ENCODE peak calls at places on chromosomes 3 and 15, in eight cellular contexts. U, J, C, I, W, P, Y and A are unnamed samples.

GRCh38 chr3:76986876-76987513 is 52.9 kb upstream of the ROBO2 start:
- DNase-seq in J (no peak), W (no peak), I (no peak), C (no peak), Y (no peak), U (peak; percentile 2), P (no peak), A (no peak)

GRCh38 chr15:70023769-70024491 is 73.8 kb downstream of the TLE3 start:
- DNase-seq in I (no peak), C (peak; percentile 71), J (peak; percentile 78), P (peak; percentile 25), W (peak; percentile 66), Y (no peak), U (no peak), A (no peak)

GRCh38 chr3:171542976-171543375 is 82.8 kb upstream of the TNIK start:
- DNase-seq in J (no peak), Y (no peak), W (no peak), P (no peak), I (no peak), C (no peak), U (no peak), A (no peak)

GRCh38 chr15:57565326-57565725 is 26.4 kb upstream of the MYZAP start:
- DNase-seq in Y (no peak), J (no peak), P (peak; percentile 66), W (no peak), C (no peak), U (peak; percentile 37), I (no peak), A (peak; percentile 76)

GRCh38 chr3:169659096-169659521 is 4.4 kb downstream of the MECOM start:
- DNase-seq in I (peak; percentile 70), W (no peak), Y (no peak), U (no peak), J (no peak), C (peak; percentile 63), P (no peak), A (no peak)

GRCh38 chr15:98651581-98652220 is 3.4 kb downstream of the IGF1R start:
- DNase-seq in Y (no peak), I (no peak), W (no peak), C (no peak), J (peak; percentile 34), U (peak; percentile 29), P (no peak), A (peak; percentile 36)

GRCh38 chr3:183697610-183698317 is at the start of gene YEATS2:
- DNase-seq in Y (no peak), U (peak; percentile 68), W (peak; percentile 74), C (peak; percentile 84), I (peak; percentile 93), J (peak; percentile 43), P (peak; percentile 69), A (peak; percentile 67)

GRCh38 chr3:95899494-95899893 is 914.9 kb upstream of the EPHA6 start:
- DNase-seq in I (no peak), U (no peak), W (no peak), Y (no peak), P (no peak), J (no peak), C (no peak), A (no peak)

GRCh38 chr15:60708684-60709083 is 229.7 kb upstream of the ICE2 start:
- DNase-seq in Y (no peak), W (no peak), C (no peak), J (no peak), I (no peak), P (no peak), U (no peak), A (no peak)

GRCh38 chr3:150545419-150546225 is 674 bp downstream of the SERP1 start:
- DNase-seq in U (peak; percentile 19), W (no peak), J (peak; percentile 19), C (no peak), I (no peak), P (peak; percentile 48), Y (no peak), A (peak; percentile 56)

GRCh38 chr15:58980351-58980939 is 7.0 kb upstream of the RNF111 start:
- DNase-seq in Y (no peak), C (no peak), P (no peak), U (peak; percentile 50), I (no peak), J (no peak), W (no peak), A (no peak)

GRCh38 chr3:29880809-29881208 is 599.9 kb downstream of the RBMS3 start:
- DNase-seq in W (no peak), J (no peak), U (no peak), P (no peak), C (no peak), Y (no peak), I (no peak), A (no peak)

GRCh38 chr15:34039506-34040123 is 611 bp upstream of the AVEN start:
- DNase-seq in Y (no peak), W (no peak), J (no peak), U (no peak), I (no peak), C (no peak), P (no peak), A (no peak)

GRCh38 chr3:27680517-27681246 is 41.4 kb downstream of the EOMES start:
- DNase-seq in C (no peak), J (no peak), Y (no peak), U (no peak), I (no peak), P (no peak), W (no peak), A (no peak)

DNA sequence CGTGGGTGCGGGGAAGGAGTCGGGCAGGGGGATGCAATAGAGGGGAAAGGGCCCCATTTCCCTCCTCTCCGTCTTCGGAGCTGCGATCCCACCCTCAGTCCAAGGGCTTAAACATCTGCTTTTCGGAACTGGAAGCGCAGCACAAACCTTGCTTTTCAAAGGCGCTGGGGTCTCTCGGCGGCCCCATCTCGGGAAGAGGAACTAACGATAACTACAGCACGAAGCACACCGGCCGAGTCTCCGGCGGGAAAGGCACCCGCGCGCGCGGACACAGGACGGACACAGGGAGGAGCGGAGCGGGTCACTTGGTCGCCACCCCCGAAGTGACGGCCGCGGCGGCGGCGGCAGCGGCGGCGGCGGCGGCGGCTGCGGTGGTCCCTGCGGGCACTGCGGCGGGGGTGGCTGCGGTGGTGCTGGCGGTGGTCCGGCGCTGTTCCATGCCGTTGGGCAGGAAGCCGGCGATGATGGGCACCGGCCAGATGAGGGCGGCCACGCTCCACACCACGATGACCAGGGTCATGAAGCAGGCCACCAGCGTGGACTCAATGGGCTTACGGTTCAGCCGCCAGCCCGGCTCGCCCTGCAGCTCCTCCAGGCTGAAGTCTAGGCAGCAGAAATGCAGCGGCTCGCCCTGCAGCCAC is 1.1 kb downstream of the TMEM158 start:
- DNase-seq in I (peak; percentile 93), P (peak; percentile 74), W (peak; percentile 87), Y (peak; percentile 65), J (peak; percentile 72), C (peak; percentile 91), U (peak; percentile 75), A (peak; percentile 75)
- H3K27ac ChIP-seq in I (no peak overlapping the region), P (peak overlapping the region; percentile 38), W (no peak overlapping the region), Y (no peak overlapping the region), J (peak overlapping the region; percentile 41), C (no peak overlapping the region), U (peak overlapping the region; percentile 92), A (peak overlapping the region; percentile 3)

DNA sequence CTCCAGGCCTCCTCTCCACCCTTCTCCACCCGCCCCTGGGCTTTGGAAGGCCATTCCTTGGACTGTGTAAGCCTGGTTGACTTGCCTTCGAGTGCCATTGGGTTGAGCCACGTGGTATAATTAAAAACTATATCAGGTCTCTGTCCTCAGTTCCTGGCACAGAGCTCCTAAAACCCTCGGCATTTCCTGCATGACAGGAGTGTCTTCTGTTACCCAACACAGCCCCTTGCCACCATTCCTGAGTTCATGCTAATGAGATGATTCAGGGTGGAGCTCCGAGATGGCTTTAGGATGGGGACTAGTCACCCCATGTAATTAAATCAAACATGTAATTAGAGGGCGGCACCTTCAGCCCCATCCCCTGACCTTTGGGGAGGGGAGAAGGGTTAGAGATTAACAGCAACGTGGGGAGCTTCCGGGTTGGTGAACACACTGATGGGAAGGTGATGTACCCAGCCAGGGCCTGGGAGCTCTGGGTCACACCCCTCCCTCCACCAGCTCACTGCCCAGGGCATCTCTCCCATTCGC is 256.3 kb downstream of the FAM43A start:
- DNase-seq in I (no peak), W (no peak), C (peak; percentile 29), J (no peak), U (no peak), P (peak; percentile 22), Y (no peak), A (no peak)
- H3K4me1 ChIP-seq in I (no peaks in the 10 kb centered on the region), W (no peaks in the 10 kb centered on the region), C (no peaks in the 10 kb centered on the region), J (no peaks in the 10 kb centered on the region), U (no peaks in the 10 kb centered on the region), P (no peaks in the 10 kb centered on the region), Y (no peaks in the 10 kb centered on the region), A (no peaks in the 10 kb centered on the region)

DNA sequence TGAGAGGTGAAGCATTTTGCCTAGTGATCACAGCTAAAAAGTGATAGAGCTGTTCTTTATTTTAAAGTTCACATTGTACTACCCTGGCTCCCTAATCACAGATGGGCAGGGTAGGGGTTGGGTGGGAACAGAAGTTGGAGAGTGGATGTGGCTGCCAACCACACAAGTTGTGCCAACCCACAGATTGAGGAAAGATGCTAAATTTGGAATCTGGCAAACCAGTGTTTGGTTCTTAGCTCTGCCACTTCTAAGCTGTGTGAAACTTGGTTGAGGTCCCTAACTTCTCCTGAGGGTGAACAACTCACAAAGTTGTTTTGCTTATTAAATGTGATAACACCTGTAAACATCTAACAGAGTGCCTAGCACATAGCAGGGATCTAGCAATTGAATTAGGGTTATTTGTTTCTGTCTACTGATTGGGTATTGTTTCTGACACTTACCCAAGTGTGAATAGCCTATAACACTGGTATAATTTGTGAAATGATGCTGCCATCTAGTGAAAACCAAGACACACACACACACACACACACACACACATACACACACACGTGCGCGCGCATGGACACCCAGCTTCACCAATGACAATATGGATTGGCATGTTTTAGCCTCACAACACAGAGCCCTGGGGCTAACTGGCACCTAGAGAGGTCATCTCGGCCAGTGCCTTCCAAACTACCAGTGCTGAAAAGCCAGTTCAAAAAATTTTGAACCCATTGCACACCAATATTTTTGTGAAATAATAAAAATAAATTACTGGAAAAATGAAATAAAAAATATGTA is 25.3 kb downstream of the ADGRG7 start:
- DNase-seq in I (no peak), W (no peak), P (peak; percentile 74), J (no peak), C (no peak), U (peak; percentile 63), Y (no peak), A (peak; percentile 74)
- TF ChIP-seq CTCF in I (no peak), W (no peak), P (peak; percentile 51), J (no peak), C (no peak), U (peak; percentile 18), Y (no peak), A (peak; percentile 13)

GRCh38 chr15:101288905-101289513 is 6.0 kb downstream of the SNRPA1 start:
- DNase-seq in Y (no peak), J (no peak), I (no peak), U (peak; percentile 73), P (no peak), W (no peak), C (no peak), A (no peak)

GRCh38 chr15:101294731-101295606 is at the start of gene SNRPA1:
- DNase-seq in J (peak; percentile 96), C (peak; percentile 100), P (peak; percentile 98), W (peak; percentile 99), Y (peak; percentile 98), U (peak; percentile 98), I (peak; percentile 100), A (peak; percentile 97)

GRCh38 chr15:101296418-101297405 is 1.7 kb upstream of the SNRPA1 start:
- DNase-seq in P (no peak), W (no peak), I (no peak), Y (no peak), U (peak; percentile 47), J (no peak), C (no peak), A (no peak)

GRCh38 chr15:101295607-101296225 is 668 bp upstream of the SNRPA1 start:
- DNase-seq in Y (no peak), U (no peak), W (no peak), P (peak; percentile 51), I (peak; percentile 88), J (no peak), C (no peak), A (no peak)

GRCh38 chr15:101293122-101293521 is 1.9 kb downstream of the SNRPA1 start:
- DNase-seq in P (no peak), U (no peak), W (no peak), Y (no peak), I (no peak), C (no peak), J (no peak), A (no peak)
- H3K27ac ChIP-seq in P (no peak overlapping the region), U (peak overlapping the region; percentile 97), W (no peak overlapping the region), Y (no peak overlapping the region), I (no peak overlapping the region), C (no peak overlapping the region), J (no peak overlapping the region), A (no peak overlapping the region)